ENCODE peak calls at places on chromosomes 4 and X, in eight cellular contexts. One of them, this sample, is unnamed.

GRCh38 chr4:182932651-182933050 is 15.5 kb upstream of the DCTD start:
- DNase-seq in CD8-positive, alpha-beta memory T cell: no peak
- DNase-seq in GM06990: no peak
- DNase-seq in AG10803: no peak
- DNase-seq in sigmoid colon: no peak
- DNase-seq in right atrium auricular region: no peak
- DNase-seq in psoas muscle: no peak
- DNase-seq in lower leg skin: no peak
- DNase-seq in this sample: no peak

GRCh38 chr4:117400039-117400835 is 314.9 kb upstream of the TRAM1L1 start:
- DNase-seq in psoas muscle: no peak
- DNase-seq in right atrium auricular region: no peak
- DNase-seq in CD8-positive, alpha-beta memory T cell: no peak
- DNase-seq in sigmoid colon: no peak
- DNase-seq in GM06990: no peak
- DNase-seq in lower leg skin: no peak
- DNase-seq in AG10803: peak
- DNase-seq in this sample: peak

GRCh38 chr4:4890574-4891260 is 31.3 kb downstream of the MSX1 start:
- DNase-seq in GM06990: no peak
- DNase-seq in psoas muscle: no peak
- DNase-seq in sigmoid colon: no peak
- DNase-seq in AG10803: no peak
- DNase-seq in lower leg skin: peak
- DNase-seq in right atrium auricular region: no peak
- DNase-seq in CD8-positive, alpha-beta memory T cell: no peak
- DNase-seq in this sample: no peak

GRCh38 chrX:16839852-16840460 is 30.2 kb downstream of the RBBP7 start:
- DNase-seq in CD8-positive, alpha-beta memory T cell: no peak
- DNase-seq in psoas muscle: peak
- DNase-seq in GM06990: no peak
- DNase-seq in right atrium auricular region: no peak
- DNase-seq in AG10803: peak
- DNase-seq in lower leg skin: no peak
- DNase-seq in sigmoid colon: no peak
- DNase-seq in this sample: peak

GRCh38 chrX:72366178-72366577 is 60.5 kb upstream of the CITED1 start:
- DNase-seq in AG10803: no peak
- DNase-seq in CD8-positive, alpha-beta memory T cell: no peak
- DNase-seq in psoas muscle: no peak
- DNase-seq in right atrium auricular region: no peak
- DNase-seq in lower leg skin: no peak
- DNase-seq in sigmoid colon: no peak
- DNase-seq in GM06990: no peak
- DNase-seq in this sample: no peak

GRCh38 chr4:5631352-5632042 is 76.9 kb downstream of the EVC2 start:
- DNase-seq in GM06990: no peak
- DNase-seq in right atrium auricular region: no peak
- DNase-seq in lower leg skin: peak
- DNase-seq in psoas muscle: no peak
- DNase-seq in CD8-positive, alpha-beta memory T cell: no peak
- DNase-seq in AG10803: no peak
- DNase-seq in sigmoid colon: no peak
- DNase-seq in this sample: no peak

GRCh38 chrX:129572422-129572821 is 32.4 kb downstream of the OCRL start:
- DNase-seq in psoas muscle: no peak
- DNase-seq in right atrium auricular region: no peak
- DNase-seq in AG10803: peak
- DNase-seq in sigmoid colon: no peak
- DNase-seq in CD8-positive, alpha-beta memory T cell: no peak
- DNase-seq in lower leg skin: no peak
- DNase-seq in GM06990: no peak
- DNase-seq in this sample: no peak

GRCh38 chr4:55791666-55792065 is 27.9 kb upstream of the EXOC1L start:
- DNase-seq in CD8-positive, alpha-beta memory T cell: no peak
- DNase-seq in AG10803: no peak
- DNase-seq in GM06990: no peak
- DNase-seq in psoas muscle: no peak
- DNase-seq in right atrium auricular region: no peak
- DNase-seq in lower leg skin: no peak
- DNase-seq in sigmoid colon: no peak
- DNase-seq in this sample: no peak

GRCh38 chr4:117137143-117137542 is 51.8 kb upstream of the TRAM1L1 start:
- DNase-seq in AG10803: peak
- DNase-seq in sigmoid colon: no peak
- DNase-seq in CD8-positive, alpha-beta memory T cell: no peak
- DNase-seq in GM06990: no peak
- DNase-seq in lower leg skin: no peak
- DNase-seq in psoas muscle: no peak
- DNase-seq in right atrium auricular region: no peak
- DNase-seq in this sample: peak

GRCh38 chrX:153901753-153902140 is 2.7 kb upstream of the AVPR2 start:
- DNase-seq in sigmoid colon: no peak
- DNase-seq in lower leg skin: no peak
- DNase-seq in psoas muscle: no peak
- DNase-seq in right atrium auricular region: no peak
- DNase-seq in AG10803: no peak
- DNase-seq in GM06990: no peak
- DNase-seq in CD8-positive, alpha-beta memory T cell: no peak
- DNase-seq in this sample: no peak

GRCh38 chr4:170139764-170140163 is 50.0 kb upstream of the AADAT start:
- DNase-seq in CD8-positive, alpha-beta memory T cell: no peak
- DNase-seq in AG10803: peak
- DNase-seq in lower leg skin: no peak
- DNase-seq in GM06990: no peak
- DNase-seq in psoas muscle: no peak
- DNase-seq in right atrium auricular region: no peak
- DNase-seq in sigmoid colon: no peak
- DNase-seq in this sample: peak

GRCh38 chrX:38192007-38192625 is 28.6 kb downstream of the SRPX start:
- DNase-seq in AG10803: peak
- DNase-seq in right atrium auricular region: no peak
- DNase-seq in lower leg skin: no peak
- DNase-seq in CD8-positive, alpha-beta memory T cell: no peak
- DNase-seq in GM06990: peak
- DNase-seq in sigmoid colon: no peak
- DNase-seq in psoas muscle: no peak
- DNase-seq in this sample: peak

GRCh38 chrX:132615396-132616131 is 126.7 kb upstream of the MBNL3 start:
- DNase-seq in lower leg skin: no peak
- DNase-seq in AG10803: peak
- DNase-seq in psoas muscle: no peak
- DNase-seq in right atrium auricular region: no peak
- DNase-seq in GM06990: no peak
- DNase-seq in CD8-positive, alpha-beta memory T cell: no peak
- DNase-seq in sigmoid colon: no peak
- DNase-seq in this sample: peak

GRCh38 chrX:40987413-40987812 is 97.8 kb upstream of the USP9X start:
- DNase-seq in lower leg skin: no peak
- DNase-seq in psoas muscle: no peak
- DNase-seq in GM06990: no peak
- DNase-seq in right atrium auricular region: no peak
- DNase-seq in CD8-positive, alpha-beta memory T cell: no peak
- DNase-seq in AG10803: no peak
- DNase-seq in sigmoid colon: no peak
- DNase-seq in this sample: no peak

GRCh38 chrX:40984962-40985361 is 100.3 kb upstream of the USP9X start:
- DNase-seq in psoas muscle: no peak
- DNase-seq in GM06990: no peak
- DNase-seq in CD8-positive, alpha-beta memory T cell: no peak
- DNase-seq in sigmoid colon: no peak
- DNase-seq in right atrium auricular region: no peak
- DNase-seq in AG10803: no peak
- DNase-seq in lower leg skin: no peak
- DNase-seq in this sample: no peak

DNA sequence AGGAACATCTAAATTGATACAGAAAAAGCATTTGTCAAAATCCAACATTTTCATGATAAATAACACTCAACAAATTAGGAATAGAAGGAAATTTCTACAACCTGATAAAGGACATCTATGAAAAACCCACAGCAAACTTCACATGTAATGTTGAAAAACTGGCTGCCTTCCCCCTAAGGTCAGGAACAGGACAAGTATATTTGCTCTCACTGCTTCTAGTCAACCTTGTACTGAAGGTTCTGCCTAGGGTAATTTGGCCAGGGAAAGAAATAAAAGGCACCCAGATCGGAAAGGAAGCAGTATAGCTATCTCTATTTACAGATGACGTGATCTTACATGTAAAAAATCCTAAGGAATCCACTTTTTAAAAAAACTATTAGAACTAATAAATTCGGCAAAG is 97.1 kb upstream of the USP9X start:
- DNase-seq in psoas muscle: no peak
- DNase-seq in sigmoid colon: no peak
- DNase-seq in right atrium auricular region: no peak
- DNase-seq in lower leg skin: no peak
- DNase-seq in CD8-positive, alpha-beta memory T cell: no peak
- DNase-seq in GM06990: no peak
- DNase-seq in AG10803: no peak
- DNase-seq in this sample: no peak
- H3K4me3 ChIP-seq in psoas muscle: no peak
- H3K4me3 ChIP-seq in sigmoid colon: no peak
- H3K4me3 ChIP-seq in right atrium auricular region: no peak
- H3K4me3 ChIP-seq in lower leg skin: no peak
- H3K4me3 ChIP-seq in CD8-positive, alpha-beta memory T cell: no peak
- H3K4me3 ChIP-seq in GM06990: no peak
- H3K4me3 ChIP-seq in AG10803: no peak
- H3K4me3 ChIP-seq in this sample: no peak

DNA sequence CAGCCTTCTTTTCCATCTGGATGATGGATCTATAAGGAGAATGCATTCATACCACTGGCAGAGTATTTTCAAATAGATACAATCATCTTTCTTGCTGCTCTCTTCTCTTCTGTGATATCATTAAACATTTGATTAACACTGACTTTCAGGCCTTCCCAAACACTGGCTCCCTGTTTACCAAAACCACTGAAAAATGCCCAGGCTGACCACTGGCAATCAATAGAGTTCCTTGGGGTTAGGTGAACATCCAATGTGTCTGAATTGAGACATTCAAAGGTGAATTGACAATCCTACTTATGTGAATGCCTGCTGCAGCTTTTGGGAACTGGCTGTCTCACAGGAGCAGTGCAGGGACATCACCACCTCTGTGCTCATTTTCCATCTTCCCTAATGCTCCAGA is 168.3 kb downstream of the ENOX2 start:
- DNase-seq in right atrium auricular region: no peak
- DNase-seq in AG10803: no peak
- DNase-seq in CD8-positive, alpha-beta memory T cell: no peak
- DNase-seq in GM06990: no peak
- DNase-seq in sigmoid colon: no peak
- DNase-seq in psoas muscle: no peak
- DNase-seq in lower leg skin: no peak
- DNase-seq in this sample: no peak
- H3K4me3 ChIP-seq in right atrium auricular region: no peak
- H3K4me3 ChIP-seq in AG10803: no peak
- H3K4me3 ChIP-seq in CD8-positive, alpha-beta memory T cell: no peak
- H3K4me3 ChIP-seq in GM06990: no peak
- H3K4me3 ChIP-seq in sigmoid colon: no peak
- H3K4me3 ChIP-seq in psoas muscle: no peak
- H3K4me3 ChIP-seq in lower leg skin: no peak
- H3K4me3 ChIP-seq in this sample: no peak

GRCh38 chr4:87044511-87045369 is 109.9 kb downstream of the AFF1 start:
- DNase-seq in AG10803: no peak
- DNase-seq in CD8-positive, alpha-beta memory T cell: no peak
- DNase-seq in sigmoid colon: no peak
- DNase-seq in GM06990: no peak
- DNase-seq in psoas muscle: no peak
- DNase-seq in right atrium auricular region: no peak
- DNase-seq in lower leg skin: no peak
- DNase-seq in this sample: no peak

GRCh38 chr4:87042986-87043820 is 108.4 kb downstream of the AFF1 start:
- DNase-seq in GM06990: no peak
- DNase-seq in AG10803: no peak
- DNase-seq in right atrium auricular region: no peak
- DNase-seq in CD8-positive, alpha-beta memory T cell: no peak
- DNase-seq in psoas muscle: no peak
- DNase-seq in lower leg skin: no peak
- DNase-seq in sigmoid colon: no peak
- DNase-seq in this sample: no peak

GRCh38 chr4:87046111-87046510 is 111.3 kb downstream of the AFF1 start:
- DNase-seq in lower leg skin: no peak
- DNase-seq in sigmoid colon: no peak
- DNase-seq in GM06990: no peak
- DNase-seq in psoas muscle: no peak
- DNase-seq in right atrium auricular region: no peak
- DNase-seq in CD8-positive, alpha-beta memory T cell: no peak
- DNase-seq in AG10803: peak
- DNase-seq in this sample: peak

GRCh38 chr4:87047281-87047798 is 112.5 kb downstream of the AFF1 start:
- DNase-seq in lower leg skin: no peak
- DNase-seq in psoas muscle: no peak
- DNase-seq in right atrium auricular region: no peak
- DNase-seq in AG10803: no peak
- DNase-seq in CD8-positive, alpha-beta memory T cell: no peak
- DNase-seq in sigmoid colon: no peak
- DNase-seq in GM06990: no peak
- DNase-seq in this sample: no peak

GRCh38 chr4:87045659-87046058 is 110.8 kb downstream of the AFF1 start:
- DNase-seq in lower leg skin: no peak
- DNase-seq in psoas muscle: no peak
- DNase-seq in sigmoid colon: no peak
- DNase-seq in right atrium auricular region: no peak
- DNase-seq in AG10803: no peak
- DNase-seq in GM06990: no peak
- DNase-seq in CD8-positive, alpha-beta memory T cell: no peak
- DNase-seq in this sample: peak
- H3K4me3 ChIP-seq in lower leg skin: no peak
- H3K4me3 ChIP-seq in psoas muscle: peak
- H3K4me3 ChIP-seq in sigmoid colon: no peak
- H3K4me3 ChIP-seq in right atrium auricular region: peak
- H3K4me3 ChIP-seq in AG10803: no peak
- H3K4me3 ChIP-seq in GM06990: no peak
- H3K4me3 ChIP-seq in CD8-positive, alpha-beta memory T cell: no peak
- H3K4me3 ChIP-seq in this sample: no peak

GRCh38 chrX:87516716-87517115 is 886 bp upstream of the KLHL4 start:
- DNase-seq in AG10803: no peak
- DNase-seq in GM06990: no peak
- DNase-seq in lower leg skin: no peak
- DNase-seq in psoas muscle: no peak
- DNase-seq in right atrium auricular region: no peak
- DNase-seq in CD8-positive, alpha-beta memory T cell: no peak
- DNase-seq in sigmoid colon: no peak
- DNase-seq in this sample: peak

GRCh38 chrX:87517571-87518141 is at the start of gene KLHL4:
- DNase-seq in CD8-positive, alpha-beta memory T cell: no peak
- DNase-seq in sigmoid colon: no peak
- DNase-seq in right atrium auricular region: peak
- DNase-seq in GM06990: no peak
- DNase-seq in psoas muscle: no peak
- DNase-seq in AG10803: no peak
- DNase-seq in lower leg skin: no peak
- DNase-seq in this sample: peak

DNA sequence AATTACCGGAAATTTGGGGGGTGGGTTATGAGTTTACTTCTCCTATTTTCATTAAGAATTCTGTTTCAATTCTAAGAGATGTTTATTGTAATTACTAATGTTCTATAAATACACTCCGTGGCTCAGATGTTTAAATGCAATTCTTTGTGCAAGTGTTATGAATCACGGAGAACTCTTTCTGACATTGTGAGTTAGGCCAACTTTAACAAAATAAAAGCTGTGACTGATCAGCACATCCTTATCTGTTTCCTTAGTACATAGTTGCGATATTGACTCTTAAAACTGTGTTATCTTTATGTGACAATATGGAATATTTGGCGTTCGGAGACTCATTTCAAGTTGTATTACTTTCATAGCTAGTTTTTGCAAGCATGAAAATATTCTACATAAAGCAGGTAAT is 902 bp downstream of the KLHL4 start:
- DNase-seq in right atrium auricular region: no peak
- DNase-seq in AG10803: no peak
- DNase-seq in lower leg skin: no peak
- DNase-seq in sigmoid colon: no peak
- DNase-seq in GM06990: no peak
- DNase-seq in CD8-positive, alpha-beta memory T cell: no peak
- DNase-seq in psoas muscle: no peak
- DNase-seq in this sample: peak
- H3K4me3 ChIP-seq in right atrium auricular region: peak
- H3K4me3 ChIP-seq in AG10803: no peak
- H3K4me3 ChIP-seq in lower leg skin: no peak
- H3K4me3 ChIP-seq in sigmoid colon: no peak
- H3K4me3 ChIP-seq in GM06990: no peak
- H3K4me3 ChIP-seq in CD8-positive, alpha-beta memory T cell: no peak
- H3K4me3 ChIP-seq in psoas muscle: peak
- H3K4me3 ChIP-seq in this sample: peak

This sample was measured in fibroblast of mammary gland.